ENCODE peak calls at places on chromosomes 7 and 10, in four cellular contexts. J, K, Q and B are unnamed samples.

GRCh38 chr7:123275036-123275753 is 75.4 kb upstream of the SLC13A1 start:
- DNase-seq in J (no peak), K (no peak), Q (no peak), B (no peak)

GRCh38 chr10:97713351-97713827 is at the start of gene MARVELD1:
- DNase-seq in J (peak; percentile 93), K (no peak), Q (no peak), B (peak; percentile 94)

GRCh38 chr10:86644412-86645110 is 9.8 kb upstream of the OPN4 start:
- DNase-seq in J (no peak), K (no peak), Q (no peak), B (peak; percentile 88)

GRCh38 chr10:125174360-125174759 is 14.0 kb upstream of the CTBP2 start:
- DNase-seq in J (no peak), K (no peak), Q (no peak), B (no peak)

GRCh38 chr7:27198138-27198841 is 1.6 kb downstream of the HOXA13 start:
- DNase-seq in J (no peak), K (no peak), Q (no peak), B (no peak)

GRCh38 chr10:49568235-49568634 is 29.3 kb upstream of the ERCC6 start:
- DNase-seq in J (no peak), K (no peak), Q (no peak), B (no peak)

GRCh38 chr7:31603076-31603475 is 83.9 kb upstream of the PPP1R17 start:
- DNase-seq in J (no peak), K (no peak), Q (no peak), B (no peak)

GRCh38 chr10:113126506-113127192 is 176.6 kb downstream of the TCF7L2 start:
- DNase-seq in J (peak; percentile 86), K (no peak), Q (peak; percentile 75), B (no peak)

GRCh38 chr7:81173766-81174281 is 255.0 kb upstream of the SEMA3C start:
- DNase-seq in J (no peak), K (no peak), Q (peak; percentile 31), B (no peak)

GRCh38 chr10:1377756-1378397 is 321.7 kb downstream of the WDR37 start:
- DNase-seq in J (no peak), K (no peak), Q (peak; percentile 13), B (peak; percentile 72)

GRCh38 chr10:26156019-26156418 is 60.6 kb upstream of the GAD2 start:
- DNase-seq in J (no peak), K (no peak), Q (no peak), B (no peak)

GRCh38 chr7:135704698-135705097 is 23.3 kb downstream of the SLC13A4 start:
- DNase-seq in J (no peak), K (no peak), Q (no peak), B (no peak)

GRCh38 chr10:99742701-99743100 is 10.7 kb downstream of the CUTC start:
- DNase-seq in J (no peak), K (no peak), Q (no peak), B (no peak)

GRCh38 chr7:130294314-130294713 is 1.4 kb downstream of the CPA4 start:
- DNase-seq in J (no peak), K (no peak), Q (no peak), B (no peak)

GRCh38 chr7:50805425-50806130 is 22.9 kb upstream of the GRB10 start:
- DNase-seq in J (no peak), K (no peak), Q (no peak), B (no peak)

GRCh38 chr10:76408646-76409045 is 977.2 kb downstream of the LRMDA start:
- DNase-seq in J (no peak), K (no peak), Q (no peak), B (no peak)

GRCh38 chr10:21327239-21327993 is 198.1 kb downstream of the SKIDA1 start:
- DNase-seq in J (no peak), K (no peak), Q (no peak), B (no peak)

GRCh38 chr7:105487559-105488218 is 34.4 kb downstream of the PUS7 start:
- DNase-seq in J (no peak), K (no peak), Q (no peak), B (no peak)

GRCh38 chr10:97196213-97197029 is 10.7 kb upstream of the SLIT1 start:
- DNase-seq in J (peak; percentile 69), K (peak; percentile 45), Q (peak; percentile 47), B (no peak)

GRCh38 chr10:4588824-4589223 is 237.2 kb upstream of the AKR1E2 start:
- DNase-seq in J (no peak), K (no peak), Q (no peak), B (no peak)
- TF ChIP-seq POLR2AphosphoS5 in J (no peak), K (no peak), Q (no peak), B (no peak)

GRCh38 chr10:71765907-71766716 is 7.2 kb downstream of the VSIR start:
- DNase-seq in J (no peak), K (no peak), Q (no peak), B (no peak)
- TF ChIP-seq POLR2AphosphoS5 in J (no peak), K (no peak), Q (no peak), B (no peak)

GRCh38 chr10:121327727-121328126 is 270.5 kb downstream of the FGFR2 start:
- DNase-seq in J (no peak), K (no peak), Q (no peak), B (no peak)

GRCh38 chr10:121326905-121327304 is 271.3 kb downstream of the FGFR2 start:
- DNase-seq in J (no peak), K (peak; percentile 33), Q (no peak), B (peak; percentile 62)

GRCh38 chr10:121323448-121323847 is 274.8 kb downstream of the FGFR2 start:
- DNase-seq in J (no peak), K (no peak), Q (no peak), B (no peak)

GRCh38 chr10:121324678-121325213 is 273.5 kb downstream of the FGFR2 start:
- DNase-seq in J (no peak), K (peak; percentile 75), Q (no peak), B (peak; percentile 31)

GRCh38 chr10:121325490-121326231 is 272.6 kb downstream of the FGFR2 start:
- DNase-seq in J (no peak), K (peak; percentile 85), Q (no peak), B (peak; percentile 21)
- TF ChIP-seq POLR2AphosphoS5 in J (no peak), K (peak; percentile 50), Q (no peak), B (no peak)

GRCh38 chr10:119786117-119786769 is 60.4 kb downstream of the INPP5F start:
- DNase-seq in J (no peak), K (no peak), Q (no peak), B (no peak)
- TF ChIP-seq POLR2AphosphoS5 in J (no peak), K (no peak), Q (no peak), B (no peak)

DNA sequence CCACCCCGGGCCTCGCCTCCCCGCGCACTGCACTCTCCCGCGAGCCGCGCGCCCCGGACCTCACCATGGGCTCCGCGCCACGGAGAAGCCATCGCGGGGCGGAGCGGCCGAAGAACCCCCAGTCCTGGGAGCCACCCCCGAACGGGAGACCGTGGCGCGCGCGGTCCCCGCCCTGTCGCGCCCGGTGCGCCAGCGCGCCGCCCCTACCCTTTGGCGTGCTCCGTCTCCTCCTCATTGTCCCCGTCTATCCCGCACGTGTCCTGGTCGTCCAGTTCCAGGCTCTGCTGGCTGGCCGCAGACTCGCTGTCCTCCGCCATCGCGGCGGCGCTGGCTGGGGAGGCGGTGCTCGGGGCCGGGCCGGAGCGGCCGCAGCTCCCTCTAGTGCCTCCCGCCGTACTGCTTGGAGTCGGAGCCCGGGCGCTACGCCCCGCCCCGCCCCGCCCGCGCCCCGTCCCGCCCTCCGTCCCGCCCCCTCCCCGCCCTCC is at the start of gene NMT2:
- DNase-seq in J (no peak), K (peak; percentile 68), Q (no peak), B (no peak)
- TF ChIP-seq POLR2AphosphoS5 in J (peak; percentile 97), K (peak; percentile 98), Q (peak; percentile 95), B (peak; percentile 98)

GRCh38 chr10:114638874-114639625 is 19.0 kb downstream of the ABLIM1 start:
- DNase-seq in J (no peak), K (no peak), Q (no peak), B (no peak)
- TF ChIP-seq POLR2AphosphoS5 in J (no peak), K (no peak), Q (no peak), B (no peak)

GRCh38 chr7:3636131-3636860 is 335.2 kb downstream of the SDK1 start:
- DNase-seq in J (no peak), K (no peak), Q (no peak), B (peak; percentile 39)
- TF ChIP-seq POLR2AphosphoS5 in J (no peak), K (no peak), Q (no peak), B (no peak)

GRCh38 chr10:75195035-75195763 is 15.4 kb upstream of the VDAC2 start:
- DNase-seq in J (peak; percentile 9), K (no peak), Q (no peak), B (peak; percentile 26)
- TF ChIP-seq POLR2AphosphoS5 in J (peak; percentile 16), K (no peak), Q (no peak), B (no peak)

DNA sequence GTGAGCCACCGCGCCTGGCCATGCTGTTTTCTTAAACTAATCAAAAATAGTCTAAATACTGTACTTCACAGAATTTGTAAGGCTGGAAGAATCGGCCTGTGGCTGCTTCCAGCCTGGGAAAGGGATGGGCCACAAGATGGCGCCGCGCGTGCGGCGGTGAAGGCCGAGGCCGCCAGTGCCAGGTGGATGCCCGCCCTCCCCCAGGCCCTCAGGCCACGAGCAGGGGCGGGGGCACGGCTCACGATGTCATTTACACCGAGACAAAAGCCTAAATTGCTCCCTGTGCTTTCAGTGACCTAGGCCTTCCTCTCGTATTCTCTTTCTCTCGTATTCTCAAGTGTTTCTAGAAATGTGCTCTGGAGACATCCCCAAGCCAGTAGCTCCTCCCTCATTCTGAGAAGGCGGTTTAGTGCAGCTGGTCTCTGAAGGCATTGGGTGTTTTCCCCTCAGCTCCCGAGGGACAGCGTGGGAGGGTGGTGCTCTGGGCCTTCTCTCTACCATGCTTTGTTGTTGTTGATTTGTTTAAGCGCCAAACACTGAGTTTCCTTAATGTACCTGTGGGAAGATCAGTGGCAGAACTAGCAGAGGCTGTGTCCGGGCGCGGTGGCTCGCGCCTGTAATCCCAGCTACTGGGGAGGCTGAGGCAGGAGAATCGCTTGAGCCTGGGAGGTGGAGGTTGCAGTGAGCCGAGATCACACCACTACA is 68.4 kb downstream of the CDC123 start:
- DNase-seq in J (peak; percentile 85), K (peak; percentile 60), Q (peak; percentile 74), B (peak; percentile 94)
- TF ChIP-seq POLR2AphosphoS5 in J (peak; percentile 41), K (no peak), Q (no peak), B (peak; percentile 53)